ENCODE peak calls at places on chromosomes 1 and 21, in seven cellular contexts. E is mucosa of gallbladder; P is GM03348; D is occipital lobe; N is stimulated activated CD4-positive, alpha-beta T cell treated with anti-CD3 and anti-CD28 coated beads, Interleukin-1b, Interleukin-23, amount 100 ng/mL, for 24 hours; I is heart left ventricle; T is LNCaP clone FGC. X is an unnamed sample.

GRCh38 chr1:1761504-1762376 is 16.5 kb downstream of the NADK start:
- DNase-seq in E (no peak), P (no peak), D (no peak), N (no peak), I (no peak), T (no peak), X (no peak)

GRCh38 chr1:10046356-10047085 is 13.8 kb downstream of the UBE4B start:
- DNase-seq in E (no peak), P (no peak), D (no peak), N (no peak), I (no peak), T (no peak), X (no peak)

GRCh38 chr1:117735045-117735992 is 129.5 kb downstream of the TENT5C start:
- DNase-seq in E (peak), P (peak), D (no peak), N (peak), I (no peak), T (no peak), X (peak)

GRCh38 chr1:44677201-44677520 is 2.6 kb downstream of the ARMH1 start:
- DNase-seq in E (no peak), P (peak), D (no peak), N (no peak), I (no peak), T (no peak), X (peak)

GRCh38 chr1:1917995-1918900 is 831 bp downstream of the TMEM52 start:
- DNase-seq in E (no peak), P (no peak), D (no peak), N (no peak), I (peak), T (no peak), X (no peak)

GRCh38 chr1:156840186-156840585 is 18.7 kb downstream of the INSRR start:
- DNase-seq in E (no peak), P (no peak), D (no peak), N (no peak), I (no peak), T (no peak), X (no peak)

GRCh38 chr1:239219679-239220078 is 166.7 kb upstream of the CHRM3 start:
- DNase-seq in E (no peak), P (no peak), D (no peak), N (no peak), I (no peak), T (no peak), X (no peak)

GRCh38 chr1:225737866-225738265 is 39.8 kb upstream of the SRP9 start:
- DNase-seq in E (no peak), P (no peak), D (no peak), N (no peak), I (no peak), T (no peak), X (no peak)

GRCh38 chr1:235831148-235831547 is 35.6 kb downstream of the LYST start:
- DNase-seq in E (no peak), P (peak), D (no peak), N (no peak), I (no peak), T (no peak), X (peak)

GRCh38 chr1:46364612-46365011 is 24.0 kb downstream of the NSUN4 start:
- DNase-seq in E (peak), P (peak), D (no peak), N (no peak), I (no peak), T (peak), X (no peak)

GRCh38 chr21:33490991-33491372 is 534 bp downstream of the DNAJC28 start:
- DNase-seq in E (no peak), P (peak), D (no peak), N (no peak), I (no peak), T (no peak), X (no peak)

X was measured in HFFc6.